ENCODE peak calls at places on chromosome 12, in five cellular contexts. W is adrenal gland, A is IMR-90, O is right atrium auricular region, H is NT2/D1. Z is an unnamed sample.
A peak's percentile ranks its signal among the peaks of the same experiment; 100 is the strongest.

GRCh38 chr12:124015791-124016510 is 42.9 kb downstream of the ZNF664 start:
- DNase-seq in A (no peak), H (no peak), W (no peak), O (no peak), Z (no peak)

GRCh38 chr12:29944269-29945000 is 160.7 kb upstream of the TMTC1 start:
- DNase-seq in H (no peak), O (no peak), W (no peak), A (no peak), Z (no peak)

GRCh38 chr12:51222461-51222860 is 4.6 kb upstream of the POU6F1 start:
- DNase-seq in O (no peak), A (no peak), H (no peak), W (no peak), Z (no peak)

GRCh38 chr12:105343836-105344235 is 13.3 kb downstream of the C12orf75 start:
- DNase-seq in A (no peak), W (no peak), H (no peak), O (no peak), Z (no peak)

GRCh38 chr12:108772247-108772646 is 40.9 kb upstream of the CORO1C start:
- DNase-seq in A (no peak), W (no peak), O (no peak), H (no peak), Z (peak; percentile 41)

GRCh38 chr12:84842406-84843013 is 70.1 kb downstream of the SLC6A15 start:
- DNase-seq in O (no peak), A (peak; percentile 51), H (peak; percentile 2), W (no peak), Z (peak; percentile 2)

GRCh38 chr12:86376052-86376451 is 119.9 kb upstream of the MGAT4C start:
- DNase-seq in A (no peak), W (no peak), O (no peak), H (peak; percentile 13), Z (peak; percentile 81)

GRCh38 chr12:121789800-121790748 is 3.4 kb downstream of the RHOF start:
- DNase-seq in H (no peak), W (no peak), O (no peak), A (peak; percentile 34), Z (peak; percentile 71)

GRCh38 chr12:110635055-110635454 is 21.1 kb downstream of the TCTN1 start:
- DNase-seq in O (no peak), W (no peak), A (no peak), H (no peak), Z (no peak)

GRCh38 chr12:39646963-39647362 is 27.4 kb upstream of the ABCD2 start:
- DNase-seq in A (no peak), O (no peak), H (no peak), W (no peak), Z (no peak)

GRCh38 chr12:89707623-89707991 is 1.0 kb downstream of the ATP2B1 start:
- DNase-seq in A (no peak), W (peak; percentile 31), H (peak; percentile 27), O (no peak), Z (peak; percentile 32)

GRCh38 chr12:1881301-1881700 is 37.2 kb downstream of the CACNA2D4 start:
- DNase-seq in W (no peak), O (peak; percentile 26), H (no peak), A (no peak), Z (no peak)

GRCh38 chr12:79983492-79983891 is 48.6 kb upstream of the PPP1R12A start:
- DNase-seq in H (no peak), O (no peak), W (no peak), A (peak; percentile 78), Z (no peak)

GRCh38 chr12:123223241-123223668 is 9.7 kb downstream of the MPHOSPH9 start:
- DNase-seq in H (no peak), O (no peak), W (no peak), A (no peak), Z (peak; percentile 47)

GRCh38 chr12:122018937-122019336 is 2.7 kb upstream of the BCL7A start:
- DNase-seq in W (no peak), H (no peak), A (no peak), O (no peak), Z (no peak)

GRCh38 chr12:76085159-76085868 is 829 bp upstream of the NAP1L1 start:
- DNase-seq in H (no peak), W (peak; percentile 22), O (no peak), A (peak; percentile 77), Z (no peak)

GRCh38 chr12:76084277-76085158 is at the start of gene NAP1L1:
- DNase-seq in H (peak; percentile 98), A (peak; percentile 98), O (peak; percentile 97), W (peak; percentile 98), Z (peak; percentile 88)

GRCh38 chr12:76083246-76083735 is 1.2 kb downstream of the NAP1L1 start:
- DNase-seq in A (no peak), W (no peak), H (no peak), O (no peak), Z (no peak)

GRCh38 chr12:76081909-76082308 is 2.6 kb downstream of the NAP1L1 start:
- DNase-seq in A (no peak), O (no peak), H (no peak), W (no peak), Z (no peak)

DNA sequence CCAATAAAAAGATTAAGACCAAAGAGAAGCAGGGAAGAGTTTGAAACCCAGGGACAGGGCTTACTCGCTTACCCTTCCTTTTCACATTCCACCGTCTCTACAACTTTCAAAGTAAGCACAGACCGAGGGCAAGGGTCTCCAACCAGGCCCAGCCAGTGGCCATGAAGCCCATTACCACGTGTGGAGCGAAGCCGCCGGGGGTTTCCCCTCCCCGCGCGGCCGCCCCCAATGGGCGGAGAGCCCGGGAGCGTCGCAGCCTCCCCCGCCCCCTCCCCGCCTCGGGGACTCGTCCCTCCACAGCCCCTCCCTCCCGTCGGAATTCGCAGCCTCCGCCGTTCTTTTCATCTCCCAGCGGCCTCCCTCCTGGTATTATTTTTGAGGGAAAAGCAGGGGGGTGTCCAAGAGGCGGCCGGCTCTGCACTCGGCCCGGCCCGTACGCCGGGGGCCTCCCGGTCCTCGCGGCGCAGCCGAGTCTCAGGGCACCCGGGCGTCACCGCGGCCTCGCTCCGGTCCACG is 666 bp downstream of the NAP1L1 start:
- DNase-seq in W (peak; percentile 80), A (peak; percentile 62), O (no peak), H (peak; percentile 72), Z (peak; percentile 27)
- H3K4me1 ChIP-seq in W (peaks cover 28% of the 10 kb centered on the region), A (peaks cover 4% of the 10 kb centered on the region), O (peaks cover 30% of the 10 kb centered on the region), H (peaks cover 3% of the 10 kb centered on the region), Z (peaks cover 2% of the 10 kb centered on the region)

DNA sequence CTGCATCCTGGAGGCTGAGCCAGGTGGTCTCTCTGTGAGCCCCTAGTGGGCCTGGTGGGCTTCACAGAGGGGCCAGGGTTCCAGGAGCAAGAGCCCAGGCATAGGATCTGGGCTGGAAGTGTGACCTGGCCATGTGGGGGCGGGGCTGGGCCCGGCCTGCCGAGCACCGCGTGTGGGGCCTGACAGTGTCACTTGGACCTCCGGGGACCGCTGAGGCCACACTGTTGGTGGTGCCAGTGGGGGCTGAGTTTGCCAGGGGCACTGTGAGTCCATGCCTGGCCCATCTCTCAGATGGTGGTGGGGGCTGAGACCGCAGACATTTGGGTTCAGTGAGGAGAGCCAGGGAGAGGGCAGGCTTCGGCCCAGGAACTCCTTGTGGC is 5.2 kb downstream of the FBRSL1 start:
- DNase-seq in W (peak; percentile 32), A (no peak), H (no peak), O (no peak), Z (no peak)
- H3K4me1 ChIP-seq in W (peaks cover 76% of the 10 kb centered on the region), A (peaks cover 13% of the 10 kb centered on the region), H (peaks cover 43% of the 10 kb centered on the region), O (peaks cover 94% of the 10 kb centered on the region), Z (peaks cover 17% of the 10 kb centered on the region)

GRCh38 chr12:64098709-64099354 is 123.3 kb downstream of the KICS2 start:
- DNase-seq in A (peak; percentile 84), O (no peak), H (no peak), W (no peak), Z (no peak)
- H3K4me1 ChIP-seq in A (peaks cover 15% of the 10 kb centered on the region), O (peaks cover 4% of the 10 kb centered on the region), H (no peaks in the 10 kb centered on the region), W (peaks cover 18% of the 10 kb centered on the region), Z (no peaks in the 10 kb centered on the region)

GRCh38 chr12:15274561-15274967 is 47.7 kb upstream of the PTPRO start:
- DNase-seq in H (no peak), W (no peak), A (no peak), O (no peak), Z (peak; percentile 8)
- H3K4me1 ChIP-seq in H (no peaks in the 10 kb centered on the region), W (peaks cover 5% of the 10 kb centered on the region), A (no peaks in the 10 kb centered on the region), O (peaks cover 14% of the 10 kb centered on the region), Z (no peaks in the 10 kb centered on the region)

GRCh38 chr12:6327159-6327558 is 14.7 kb downstream of the TNFRSF1A start:
- DNase-seq in H (no peak), O (no peak), A (no peak), W (no peak), Z (no peak)

GRCh38 chr12:6327591-6328041 is 14.3 kb downstream of the TNFRSF1A start:
- DNase-seq in W (no peak), A (no peak), O (no peak), H (no peak), Z (no peak)

GRCh38 chr12:6324936-6325750 is 14.7 kb downstream of the PLEKHG6 start:
- DNase-seq in H (no peak), A (no peak), O (no peak), W (no peak), Z (peak; percentile 37)

GRCh38 chr12:6328045-6328779 is 13.7 kb downstream of the TNFRSF1A start:
- DNase-seq in H (no peak), O (no peak), A (no peak), W (no peak), Z (no peak)

GRCh38 chr12:6326316-6326959 is 15.4 kb downstream of the TNFRSF1A start:
- DNase-seq in A (peak; percentile 52), H (peak; percentile 91), W (no peak), O (peak; percentile 81), Z (peak; percentile 57)
- H3K4me1 ChIP-seq in A (peaks cover 27% of the 10 kb centered on the region), H (peaks cover 37% of the 10 kb centered on the region), W (peaks cover 91% of the 10 kb centered on the region), O (peaks cover 67% of the 10 kb centered on the region), Z (peaks cover 7% of the 10 kb centered on the region)

DNA sequence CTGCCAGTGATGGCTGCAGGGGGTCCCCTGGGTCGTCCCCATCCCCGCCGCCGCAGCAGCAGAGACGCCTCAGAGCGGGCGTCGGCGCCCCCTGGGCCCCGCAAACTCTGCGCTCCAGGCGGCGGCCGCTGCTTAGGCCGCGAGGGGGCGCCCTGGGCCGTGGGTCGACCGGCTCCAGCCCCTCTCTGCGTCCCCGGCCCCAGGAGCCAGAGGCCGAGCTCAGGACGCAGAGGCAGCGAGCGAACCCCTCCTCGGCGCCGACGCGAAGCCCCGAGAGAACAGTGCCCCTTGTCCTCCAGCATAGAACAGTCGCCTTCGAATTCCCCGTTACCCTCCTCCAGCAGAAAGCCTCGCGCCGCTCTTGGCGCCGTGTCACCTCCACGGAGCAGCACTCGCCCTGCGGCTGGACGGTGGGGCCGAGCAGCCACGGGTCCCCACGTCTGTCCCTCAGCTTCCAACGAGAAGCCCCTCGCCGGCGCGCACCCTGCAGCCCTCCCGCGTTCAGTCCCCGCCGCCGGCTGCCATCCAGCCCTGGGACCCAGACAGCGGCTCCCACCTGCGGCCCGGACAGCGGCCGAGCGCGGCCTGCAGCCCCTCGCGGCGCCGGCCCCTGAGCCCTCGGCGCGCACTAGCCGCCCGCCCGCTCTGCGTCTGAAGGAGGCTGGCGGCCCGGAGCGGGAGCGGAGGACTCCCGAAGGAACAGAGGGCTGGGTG is 106.6 kb downstream of the PRICKLE1 start:
- DNase-seq in A (peak; percentile 65), O (peak; percentile 65), H (peak; percentile 71), W (peak; percentile 74), Z (peak; percentile 30)
- H3K4me1 ChIP-seq in A (peaks cover 7% of the 10 kb centered on the region), O (peaks cover 20% of the 10 kb centered on the region), H (no peaks in the 10 kb centered on the region), W (peaks cover 16% of the 10 kb centered on the region), Z (no peaks in the 10 kb centered on the region)